ENCODE peak calls at places on chromosome 3, in four cellular contexts. O is transverse colon; I is activated naive CD4-positive, alpha-beta T cell; B is iris pigment epithelial cell. V is an unnamed sample.
A peak's percentile ranks its signal among the peaks of the same experiment; 100 is the strongest.

GRCh38 chr3:46006646-46007045 is 11.0 kb upstream of the FYCO1 start:
- DNase-seq in O (no peak), B (peak; percentile 85), I (no peak), V (no peak)

GRCh38 chr3:144660097-144660496 is 688.5 kb downstream of the DIPK2A start:
- DNase-seq in B (no peak), I (no peak), O (no peak), V (no peak)

GRCh38 chr3:41612853-41613252 is 349.1 kb downstream of the ULK4 start:
- DNase-seq in O (no peak), B (no peak), I (no peak), V (no peak)

GRCh38 chr3:82100378-82100777 is 338.9 kb upstream of the GBE1 start:
- DNase-seq in O (no peak), I (no peak), B (peak; percentile 38), V (peak; percentile 41)

GRCh38 chr3:66473181-66473580 is 27.6 kb downstream of the LRIG1 start:
- DNase-seq in I (no peak), O (no peak), B (peak; percentile 40), V (no peak)

GRCh38 chr3:69558912-69559311 is 173.0 kb upstream of the FRMD4B start:
- DNase-seq in O (no peak), B (peak; percentile 65), I (no peak), V (no peak)

GRCh38 chr3:18134386-18135082 is 290.6 kb downstream of the SATB1 start:
- DNase-seq in I (no peak), O (no peak), B (peak; percentile 27), V (no peak)

GRCh38 chr3:180871901-180872300 is 40.6 kb upstream of the FXR1 start:
- DNase-seq in I (no peak), B (no peak), O (no peak), V (no peak)

GRCh38 chr3:124202754-124203153 is 210.8 kb upstream of the ROPN1 start:
- DNase-seq in O (peak; percentile 11), B (no peak), I (no peak), V (no peak)

GRCh38 chr3:155657161-155657560 is 87.7 kb downstream of the PLCH1 start:
- DNase-seq in B (no peak), I (no peak), O (no peak), V (no peak)

GRCh38 chr3:5019411-5020261 is 40.4 kb downstream of the BHLHE40 start:
- DNase-seq in I (peak; percentile 10), O (peak; percentile 47), B (no peak), V (no peak)

GRCh38 chr3:25107918-25108617 is 320.0 kb upstream of the RARB start:
- DNase-seq in O (no peak), I (no peak), B (no peak), V (no peak)

GRCh38 chr3:148711981-148712666 is 14.4 kb downstream of the AGTR1 start:
- DNase-seq in O (no peak), B (peak; percentile 52), I (no peak), V (no peak)

V was measured in iPS-NIHi11.